ENCODE peak calls at places on chromosome 12, in six cellular contexts. G is IMR-90, N is DND-41, T is fibroblast of lung, I is endothelial cell of umbilical vein, Q is GM23248. Y is an unnamed sample. For H3K4me1, the result is how much of the 10 kb centered on the place peaks cover.

GRCh38 chr12:90653051-90653450 is 301.9 kb downstream of the CCER1 start:
- DNase-seq in G (peak), N (no peak), T (peak), I (no peak), Q (peak), Y (peak)

GRCh38 chr12:51471465-51471864 is 46.8 kb downstream of the SLC4A8 start:
- DNase-seq in G (no peak), N (no peak), T (no peak), I (peak), Q (no peak), Y (no peak)

GRCh38 chr12:56955631-56956256 is 1.7 kb downstream of the RDH16 start:
- DNase-seq in G (peak), N (no peak), T (no peak), I (no peak), Q (peak), Y (no peak)

GRCh38 chr12:95319694-95320331 is 102.2 kb downstream of the VEZT start:
- DNase-seq in G (peak), N (no peak), T (peak), I (no peak), Q (no peak), Y (peak)

GRCh38 chr12:93111791-93112208 is 182.7 kb upstream of the EEA1 start:
- DNase-seq in G (no peak), N (no peak), T (no peak), I (peak), Q (peak), Y (no peak)

GRCh38 chr12:109393437-109394345 is 46.0 kb downstream of the MYO1H start:
- DNase-seq in G (peak), N (peak), T (peak), I (peak), Q (peak), Y (peak)

GRCh38 chr12:32586390-32586789 is 92.7 kb upstream of the DNM1L start:
- DNase-seq in G (peak), N (peak), T (peak), I (peak), Q (peak), Y (peak)

GRCh38 chr12:75656650-75657049 is 145.2 kb upstream of the KRR1 start:
- DNase-seq in G (peak), N (no peak), T (peak), I (no peak), Q (peak), Y (peak)

GRCh38 chr12:117343296-117343695 is 18.1 kb downstream of the NOS1 start:
- DNase-seq in G (no peak), N (no peak), T (no peak), I (no peak), Q (no peak), Y (no peak)

GRCh38 chr12:124605150-124605549 is 37.7 kb upstream of the NCOR2 start:
- DNase-seq in G (no peak), N (no peak), T (no peak), I (no peak), Q (no peak), Y (no peak)

GRCh38 chr12:96006727-96007126 is 10.6 kb upstream of the HAL start:
- DNase-seq in G (no peak), N (no peak), T (no peak), I (no peak), Q (no peak), Y (no peak)

GRCh38 chr12:113400362-113400761 is 3.3 kb downstream of the SDS start:
- DNase-seq in G (no peak), N (no peak), T (no peak), I (no peak), Q (no peak), Y (no peak)

GRCh38 chr12:68292157-68292940 is 38.9 kb upstream of the IL22 start:
- DNase-seq in G (no peak), N (no peak), T (peak), I (no peak), Q (no peak), Y (peak)

GRCh38 chr12:230925-231671 is 17.1 kb upstream of the SLC6A12 start:
- DNase-seq in G (no peak), N (no peak), T (no peak), I (no peak), Q (no peak), Y (no peak)

GRCh38 chr12:14771651-14772137 is 31.6 kb downstream of the WBP11 start:
- DNase-seq in G (no peak), N (peak), T (no peak), I (no peak), Q (peak), Y (no peak)

GRCh38 chr12:124428136-124428791 is 133.4 kb downstream of the RFLNA start:
- DNase-seq in G (peak), N (no peak), T (peak), I (no peak), Q (peak), Y (peak)

GRCh38 chr12:14664434-14665023 is 31.9 kb downstream of the GUCY2C start:
- DNase-seq in G (peak), N (peak), T (peak), I (peak), Q (peak), Y (peak)

GRCh38 chr12:124938606-124939427 is 24.4 kb upstream of the UBC start:
- DNase-seq in G (peak), N (peak), T (peak), I (peak), Q (peak), Y (peak)

GRCh38 chr12:42477931-42478330 is 111.6 kb downstream of the PRICKLE1 start:
- DNase-seq in G (peak), N (no peak), T (peak), I (no peak), Q (peak), Y (peak)

GRCh38 chr12:121288941-121289340 is 7.6 kb downstream of the CAMKK2 start:
- DNase-seq in G (no peak), N (no peak), T (no peak), I (no peak), Q (no peak), Y (no peak)

GRCh38 chr12:26112703-26113147 is 12.1 kb downstream of the BHLHE41 start:
- DNase-seq in G (peak), N (no peak), T (peak), I (no peak), Q (peak), Y (no peak)

GRCh38 chr12:6273209-6273928 is 37.1 kb upstream of the PLEKHG6 start:
- DNase-seq in G (no peak), N (no peak), T (no peak), I (no peak), Q (no peak), Y (no peak)

GRCh38 chr12:53805067-53805466 is 53.3 kb upstream of the CISTR start:
- DNase-seq in G (peak), N (no peak), T (no peak), I (no peak), Q (no peak), Y (no peak)

GRCh38 chr12:125014526-125014925 is 21.1 kb downstream of the BRI3BP start:
- DNase-seq in G (no peak), N (no peak), T (no peak), I (no peak), Q (no peak), Y (no peak)

GRCh38 chr12:12508612-12509011 is 54.1 kb downstream of the DUSP16 start:
- DNase-seq in G (peak), N (no peak), T (no peak), I (no peak), Q (peak), Y (no peak)

GRCh38 chr12:31353730-31354708 is 28.1 kb upstream of the SINHCAF start:
- DNase-seq in G (no peak), N (no peak), T (no peak), I (no peak), Q (no peak), Y (no peak)

GRCh38 chr12:108560321-108560721 is 652 bp downstream of the SART3 start:
- DNase-seq in G (peak), N (no peak), T (peak), I (peak), Q (peak), Y (peak)

GRCh38 chr12:47843226-47843980 is 23.7 kb upstream of the HDAC7 start:
- DNase-seq in G (no peak), N (no peak), T (peak), I (no peak), Q (no peak), Y (no peak)

GRCh38 chr12:77120156-77120555 is 54.8 kb upstream of the E2F7 start:
- DNase-seq in G (peak), N (no peak), T (peak), I (peak), Q (peak), Y (peak)

GRCh38 chr12:98758331-98758730 is 113.2 kb downstream of the APAF1 start:
- DNase-seq in G (peak), N (no peak), T (peak), I (no peak), Q (peak), Y (peak)

GRCh38 chr12:111028830-111029229 is 108.5 kb upstream of the MYL2 start:
- DNase-seq in G (no peak), N (no peak), T (no peak), I (no peak), Q (no peak), Y (no peak)

GRCh38 chr12:105205322-105206048 is 30.5 kb downstream of the APPL2 start:
- DNase-seq in G (no peak), N (no peak), T (no peak), I (no peak), Q (no peak), Y (no peak)

GRCh38 chr12:99147150-99147549 is 500.4 kb upstream of the GARIN6 start:
- DNase-seq in G (no peak), N (no peak), T (no peak), I (no peak), Q (no peak), Y (no peak)

GRCh38 chr12:16358896-16359295 is 11.5 kb downstream of the MGST1 start:
- DNase-seq in G (peak), N (no peak), T (peak), I (no peak), Q (peak), Y (no peak)

GRCh38 chr12:49130151-49131050 is 794 bp downstream of the TUBA1B start:
- DNase-seq in G (peak), N (peak), T (peak), I (peak), Q (peak), Y (peak)
- H2AFZ ChIP-seq in G (peak), N (no peak), T (no peak), I (no peak), Q (no peak), Y (peak)

GRCh38 chr12:72275551-72275950 is 3.4 kb downstream of the TRHDE start:
- DNase-seq in G (no peak), N (no peak), T (no peak), I (no peak), Q (no peak), Y (no peak)

GRCh38 chr12:72276212-72276865 is 4.2 kb downstream of the TRHDE start:
- DNase-seq in G (no peak), N (no peak), T (peak), I (no peak), Q (no peak), Y (no peak)

GRCh38 chr12:72278894-72279293 is 6.7 kb downstream of the TRHDE start:
- DNase-seq in G (no peak), N (no peak), T (no peak), I (no peak), Q (no peak), Y (no peak)

GRCh38 chr12:72274926-72275325 is 2.8 kb downstream of the TRHDE start:
- DNase-seq in G (peak), N (no peak), T (no peak), I (no peak), Q (peak), Y (no peak)

GRCh38 chr12:72277415-72277814 is 5.2 kb downstream of the TRHDE start:
- DNase-seq in G (peak), N (no peak), T (peak), I (no peak), Q (peak), Y (peak)
- H3K4me1 ChIP-seq in G (under half), N (under half), T (under half), I (under half), Q (under half), Y (under half)

DNA sequence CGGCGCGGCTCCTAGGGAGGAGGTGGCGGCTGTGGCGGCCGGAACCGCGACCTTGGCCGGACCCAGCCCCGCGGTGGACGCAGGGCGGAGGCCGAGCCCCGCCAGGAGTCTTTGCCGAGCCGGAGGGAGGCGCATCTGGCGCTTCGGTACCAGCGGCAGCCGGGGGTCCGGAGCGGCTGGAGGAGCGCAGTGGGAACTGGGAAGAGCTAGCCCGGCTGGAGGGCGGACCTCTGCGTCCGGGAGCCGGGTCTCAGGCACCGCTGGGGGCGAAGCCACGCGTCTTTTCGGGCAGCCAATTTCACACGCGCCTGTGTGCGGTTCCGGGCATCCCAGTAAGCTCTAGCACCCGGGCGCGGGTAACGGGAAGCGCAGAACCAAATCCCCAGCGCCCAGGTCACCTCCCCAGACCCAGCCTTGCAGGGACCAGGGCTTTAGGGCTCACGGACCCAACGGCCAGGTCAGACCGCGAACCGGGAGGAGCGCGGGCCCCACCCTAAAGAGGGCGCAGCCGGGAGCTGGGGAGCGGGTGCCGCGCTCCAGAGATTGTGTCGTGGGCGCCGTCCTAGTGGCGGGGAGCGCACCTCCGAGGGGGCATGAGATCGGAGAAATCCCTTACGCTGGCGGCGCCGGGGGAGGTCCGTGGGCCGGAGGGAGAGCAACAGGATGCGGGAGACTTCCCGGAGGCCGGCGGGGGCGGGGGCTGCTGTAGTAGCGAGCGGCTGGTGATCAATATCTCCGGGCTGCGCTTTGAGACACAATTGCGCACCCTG is 89.4 kb downstream of the GALNT8 start:
- DNase-seq in G (no peak), N (no peak), T (peak), I (no peak), Q (peak), Y (peak)
- H3K4me2 ChIP-seq in G (no peak), N (no peak), T (no peak), I (peak), Q (no peak), Y (peak)

GRCh38 chr12:30043151-30043550 is 259.4 kb upstream of the TMTC1 start:
- DNase-seq in G (no peak), N (no peak), T (no peak), I (no peak), Q (no peak), Y (no peak)
- H2AFZ ChIP-seq in G (no peak), N (no peak), T (no peak), I (no peak), Q (no peak), Y (peak)

GRCh38 chr12:2165021-2165420 is 112.2 kb downstream of the CACNA1C start:
- DNase-seq in G (peak), N (no peak), T (peak), I (no peak), Q (no peak), Y (peak)
- H3K4me1 ChIP-seq in G (under half), N (under half), T (under half), I (under half), Q (under half), Y (under half)

Y was measured in astrocyte.